ENCODE peak calls at places on chromosomes 6 and 20, in nine cellular contexts. X is GM23338, J is adrenal gland, R is fibroblast of lung, K is kidney, I is heart right ventricle, F is HL-60, M is prostate gland, C is lung. H is an unnamed sample.

GRCh38 chr20:59365611-59366284 is 65.3 kb downstream of the EDN3 start:
- DNase-seq in C (no peak), F (no peak), J (no peak), M (no peak), X (no peak), R (no peak), I (no peak), K (no peak), H (no peak)

GRCh38 chr6:16836186-16836981 is 75.1 kb upstream of the ATXN1 start:
- DNase-seq in R (peak; percentile 53), C (no peak), J (no peak), K (no peak), I (no peak), M (no peak), F (no peak), X (no peak), H (no peak)

GRCh38 chr20:57390604-57391438 is at the start of gene RBM38:
- DNase-seq in M (no peak), C (peak; percentile 60), K (peak; percentile 87), R (peak; percentile 57), I (peak; percentile 78), J (no peak), X (peak; percentile 81), F (peak; percentile 38), H (no peak)

GRCh38 chr20:20793570-20793969 is 81.1 kb upstream of the RALGAPA2 start:
- DNase-seq in J (no peak), C (no peak), R (no peak), F (no peak), M (no peak), I (no peak), X (no peak), K (no peak), H (no peak)

GRCh38 chr20:19993937-19994667 is 23.1 kb upstream of the NAA20 start:
- DNase-seq in M (no peak), K (no peak), J (no peak), R (peak; percentile 39), F (no peak), I (peak; percentile 52), X (no peak), C (no peak), H (peak; percentile 37)

GRCh38 chr6:3624268-3625136 is 127.0 kb downstream of the PXDC1 start:
- DNase-seq in R (no peak), M (no peak), K (no peak), X (no peak), F (no peak), J (no peak), I (no peak), C (no peak), H (no peak)

GRCh38 chr20:41178904-41179432 is 41.6 kb downstream of the PLCG1 start:
- DNase-seq in M (no peak), K (no peak), X (no peak), F (no peak), C (no peak), I (no peak), R (no peak), J (peak; percentile 13), H (no peak)

GRCh38 chr6:52877168-52877567 is 32.3 kb downstream of the GSTA3 start:
- DNase-seq in I (no peak), F (no peak), C (no peak), J (no peak), X (no peak), K (no peak), R (peak; percentile 92), M (no peak), H (peak; percentile 90)

GRCh38 chr6:24513602-24514001 is 18.8 kb downstream of the ALDH5A1 start:
- DNase-seq in I (no peak), M (no peak), R (no peak), J (no peak), F (no peak), C (no peak), K (no peak), X (no peak), H (no peak)

GRCh38 chr6:139852484-139853140 is 478.2 kb upstream of the CITED2 start:
- DNase-seq in M (no peak), I (no peak), R (peak; percentile 51), K (no peak), X (no peak), C (no peak), J (no peak), F (no peak), H (peak; percentile 56)

GRCh38 chr6:111087106-111087835 is at the start of gene SLC16A10:
- DNase-seq in F (peak; percentile 13), M (peak; percentile 79), J (peak; percentile 86), R (no peak), C (peak; percentile 62), X (peak; percentile 89), K (peak; percentile 88), I (peak; percentile 74), H (no peak)

GRCh38 chr6:110475255-110475654 is 1.2 kb downstream of the SLC22A16 start:
- DNase-seq in K (no peak), F (peak; percentile 96), I (peak; percentile 16), M (no peak), C (no peak), X (no peak), J (peak; percentile 40), R (peak; percentile 12), H (no peak)

GRCh38 chr6:105164418-105164817 is 15.4 kb downstream of the POPDC3 start:
- DNase-seq in R (peak; percentile 26), J (no peak), K (no peak), X (no peak), C (no peak), M (no peak), F (no peak), I (no peak), H (peak; percentile 11)

GRCh38 chr6:22147983-22148797 is 148.6 kb downstream of the PRL start:
- DNase-seq in X (peak; percentile 29), M (no peak), K (peak; percentile 54), I (peak; percentile 16), F (no peak), J (peak; percentile 30), R (peak; percentile 84), C (no peak), H (peak; percentile 90)

GRCh38 chr20:3846740-3847418 is at the start of gene MAVS:
- DNase-seq in K (peak; percentile 95), C (peak; percentile 88), I (peak; percentile 93), J (peak; percentile 87), M (peak; percentile 87), R (peak; percentile 75), X (peak; percentile 95), F (peak; percentile 83), H (peak; percentile 39)

GRCh38 chr6:35778437-35778836 is 2.0 kb downstream of the CLPSL2 start:
- DNase-seq in F (no peak), J (no peak), I (no peak), X (no peak), M (no peak), K (no peak), R (no peak), C (no peak), H (no peak)

GRCh38 chr6:35776364-35777215 is at the start of gene CLPSL2:
- DNase-seq in M (no peak), I (no peak), X (peak; percentile 84), K (no peak), J (no peak), C (no peak), R (no peak), F (no peak), H (no peak)

GRCh38 chr6:35774116-35774794 is 2.1 kb upstream of the CLPSL2 start:
- DNase-seq in M (no peak), F (no peak), C (no peak), J (no peak), X (no peak), K (no peak), I (no peak), R (no peak), H (no peak)

GRCh38 chr6:35777356-35778102 is 1.1 kb downstream of the CLPSL2 start:
- DNase-seq in I (no peak), R (no peak), C (no peak), X (no peak), M (no peak), F (no peak), K (no peak), J (no peak), H (no peak)

DNA sequence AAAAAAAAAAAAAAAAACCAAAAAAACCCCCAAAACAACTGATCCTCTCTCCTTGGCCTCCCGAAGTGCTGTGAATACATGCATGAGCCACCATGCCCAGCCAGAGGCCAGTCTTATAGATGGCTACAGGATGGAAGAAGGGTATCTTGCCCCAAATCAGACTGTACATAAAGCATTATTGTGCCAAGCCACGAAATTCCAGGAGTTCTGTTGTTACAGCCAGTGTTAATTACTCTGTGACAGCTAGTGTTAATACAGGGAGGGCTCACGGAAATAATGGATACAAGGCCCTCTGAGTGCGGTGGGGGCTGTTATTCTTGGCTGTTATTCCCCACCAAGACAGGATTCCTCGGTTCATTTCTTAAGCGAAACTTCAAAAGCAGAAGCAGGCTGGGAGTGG is 1.4 kb upstream of the CLPSL2 start:
- DNase-seq in M (no peak), X (no peak), R (no peak), C (no peak), K (no peak), I (no peak), F (no peak), J (no peak), H (no peak)
- H3K4me3 ChIP-seq in M (no peak overlapping the region), X (no peak overlapping the region), R (no peak overlapping the region), C (no peak overlapping the region), K (no peak overlapping the region), I (no peak overlapping the region), F (no peak overlapping the region), J (no peak overlapping the region), H (no peak overlapping the region)

GRCh38 chr6:31190488-31190887 is 20.0 kb upstream of the POU5F1 start:
- DNase-seq in X (no peak), C (no peak), I (no peak), M (no peak), F (no peak), R (no peak), J (no peak), K (no peak), H (no peak)
- H3K27ac ChIP-seq in X (no peak overlapping the region), C (no peak overlapping the region), I (no peak overlapping the region), M (no peak overlapping the region), F (no peak overlapping the region), R (no peak overlapping the region), J (no peak overlapping the region), K (no peak overlapping the region), H (no peak overlapping the region)

DNA sequence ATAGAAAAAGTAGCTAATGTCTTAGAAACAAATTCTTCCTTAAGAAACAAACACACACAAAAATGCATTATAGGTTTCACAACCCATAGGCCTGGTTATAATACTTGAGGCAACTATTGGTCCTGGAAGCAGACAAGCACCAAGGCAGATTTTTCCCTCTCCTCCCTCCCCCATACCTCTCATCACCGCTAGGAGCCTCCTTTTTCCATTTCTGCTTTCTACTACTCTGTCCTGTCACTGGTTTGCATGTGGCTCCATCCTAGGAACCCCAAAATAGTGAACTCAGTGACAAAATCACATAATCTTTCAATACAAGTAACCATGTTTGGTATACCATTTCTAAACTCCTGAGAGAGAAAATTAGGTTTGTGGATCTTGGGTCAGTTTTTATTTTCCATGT is 66.1 kb downstream of the HMGCLL1 start:
- DNase-seq in J (no peak), M (no peak), X (peak; percentile 20), F (no peak), R (no peak), K (no peak), C (no peak), I (no peak), H (no peak)
- TF ChIP-seq CTCF in J (no peak), M (no peak), X (peak; percentile 15), F (no peak), R (no peak), K (no peak), C (no peak), I (no peak), H (no peak)

DNA sequence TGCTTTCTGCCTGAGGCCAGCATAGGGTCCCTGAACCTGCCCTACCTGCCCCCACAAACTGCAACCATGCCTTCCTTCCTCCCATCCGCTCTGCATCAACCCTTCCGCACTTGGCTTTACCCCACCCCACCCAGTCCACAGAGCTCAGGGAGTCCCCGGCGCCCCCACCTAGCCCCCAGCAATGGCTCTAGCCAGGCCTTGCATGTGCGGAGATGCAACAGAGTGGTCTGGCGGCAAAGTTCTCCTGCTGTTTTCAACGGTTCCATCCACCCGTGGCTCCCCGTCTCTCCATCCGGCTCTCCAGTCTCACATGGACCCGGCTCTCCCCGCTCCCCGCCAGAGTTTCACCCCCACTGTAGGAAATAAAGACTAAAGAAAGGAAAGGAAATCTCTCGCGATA is 795 bp downstream of the LRFN2 start:
- DNase-seq in C (no peak), R (no peak), I (no peak), F (no peak), K (no peak), M (no peak), X (no peak), J (no peak), H (no peak)
- H3K4me3 ChIP-seq in C (no peak overlapping the region), R (no peak overlapping the region), I (no peak overlapping the region), F (no peak overlapping the region), K (no peak overlapping the region), M (no peak overlapping the region), X (peak overlapping the region; percentile 79), J (no peak overlapping the region), H (no peak overlapping the region)